ENCODE peak calls at places on chromosomes 3 and 15, in four cellular contexts. B is left colon, J is GM12864, V is activated T-cell treated with anti-CD3 and anti-CD28 coated beads for 48 hours. T is an unnamed sample.

GRCh38 chr3:13812039-13812438 is 67.8 kb downstream of the WNT7A start:
- DNase-seq in J (no peak), B (no peak), V (no peak), T (no peak)

GRCh38 chr15:68399096-68400065 is 32.6 kb downstream of the ITGA11 start:
- DNase-seq in V (no peak), J (no peak), B (no peak), T (peak)

GRCh38 chr3:57889807-57890206 is 118.4 kb upstream of the FLNB start:
- DNase-seq in V (no peak), J (no peak), B (no peak), T (no peak)

GRCh38 chr3:189513281-189514151 is 117.7 kb upstream of the TP63 start:
- DNase-seq in J (no peak), V (no peak), B (peak), T (no peak)

GRCh38 chr15:39777497-39777896 is 5.1 kb downstream of the FSIP1 start:
- DNase-seq in J (no peak), V (no peak), B (no peak), T (no peak)

GRCh38 chr3:46368569-46368968 is 2.2 kb upstream of the CCR5 start:
- DNase-seq in B (peak), V (peak), J (peak), T (peak)

GRCh38 chr15:55846108-55846707 is 103.3 kb upstream of the PRTG start:
- DNase-seq in B (no peak), J (peak), V (no peak), T (peak)

GRCh38 chr15:29233566-29233965 is 36.1 kb downstream of the NSMCE3 start:
- DNase-seq in J (no peak), V (no peak), B (no peak), T (no peak)

GRCh38 chr3:9890249-9891071 is at the start of gene JAGN1:
- DNase-seq in V (peak), B (peak), J (peak), T (peak)

GRCh38 chr15:81160312-81161214 is 26.5 kb downstream of the CFAP161 start:
- DNase-seq in B (no peak), V (no peak), J (no peak), T (no peak)

GRCh38 chr3:46987485-46988401 is 8.3 kb downstream of the NBEAL2 start:
- DNase-seq in V (peak), B (peak), J (peak), T (peak)

GRCh38 chr3:74651239-74651638 is 36.8 kb upstream of the CNTN3 start:
- DNase-seq in J (no peak), V (no peak), B (no peak), T (no peak)

GRCh38 chr15:63463030-63463429 is 41.4 kb upstream of the USP3 start:
- DNase-seq in B (no peak), V (no peak), J (no peak), T (no peak)

GRCh38 chr3:9947025-9947995 is 4.9 kb downstream of the PRRT3 start:
- DNase-seq in B (peak), J (no peak), V (no peak), T (no peak)

GRCh38 chr3:51813539-51813938 is 34.5 kb upstream of the IQCF6 start:
- DNase-seq in V (no peak), B (no peak), J (no peak), T (no peak)

GRCh38 chr3:141045008-141045641 is 6.0 kb upstream of the SPSB4 start:
- DNase-seq in V (no peak), B (no peak), J (no peak), T (no peak)

GRCh38 chr15:68537097-68537496 is 41.7 kb upstream of the CORO2B start:
- DNase-seq in J (no peak), B (no peak), V (no peak), T (no peak)

GRCh38 chr3:151024339-151024738 is 51.8 kb upstream of the CLRN1 start:
- DNase-seq in J (no peak), V (no peak), B (no peak), T (no peak)

GRCh38 chr3:142888099-142888483 is 792 bp downstream of the PCOLCE2 start:
- DNase-seq in J (no peak), V (no peak), B (no peak), T (no peak)

GRCh38 chr15:78365931-78366330 is 25.8 kb downstream of the CRABP1 start:
- DNase-seq in J (no peak), V (no peak), B (peak), T (no peak)

GRCh38 chr3:7683431-7683830 is 818.2 kb upstream of the LMCD1 start:
- DNase-seq in V (no peak), B (no peak), J (no peak), T (no peak)

T was measured in CD4-positive, CD25-positive, alpha-beta regulatory T cell.